ENCODE peak calls at places on chromosome 14, in seven cellular contexts. U is neural progenitor cell; W is osteocyte; R is amniotic stem cell; L is stimulated activated CD4-positive, alpha-beta T cell treated with anti-CD3 and anti-CD28 coated beads, Interleukin-1b, Interleukin-23, amount 100 ng/mL, for 4 hours; N is dorsolateral prefrontal cortex; A is WTC11. G is an unnamed sample.

GRCh38 chr14:61280526-61281185 is 482 bp downstream of the TMEM30B start:
- DNase-seq in U (peak), W (peak), R (peak), L (peak), N (no peak), A (peak), G (no peak)

GRCh38 chr14:75198291-75198933 is 22.0 kb upstream of the TMED10 start:
- DNase-seq in U (no peak), W (no peak), R (no peak), L (no peak), N (peak), A (no peak), G (no peak)

GRCh38 chr14:50839048-50839447 is 8.1 kb upstream of the NIN start:
- DNase-seq in U (no peak), W (no peak), R (no peak), L (no peak), N (no peak), A (no peak), G (no peak)

GRCh38 chr14:59103396-59103795 is 85.1 kb upstream of the DAAM1 start:
- DNase-seq in U (no peak), W (no peak), R (no peak), L (no peak), N (no peak), A (no peak), G (no peak)

GRCh38 chr14:53613404-53614253 is 343.0 kb downstream of the BMP4 start:
- DNase-seq in U (peak), W (no peak), R (no peak), L (no peak), N (no peak), A (no peak), G (no peak)

GRCh38 chr14:23665302-23666016 is 29.3 kb downstream of the DHRS2 start:
- DNase-seq in U (no peak), W (no peak), R (no peak), L (no peak), N (no peak), A (no peak), G (no peak)

GRCh38 chr14:80117876-80118275 is 93.4 kb downstream of the DIO2 start:
- DNase-seq in U (no peak), W (no peak), R (no peak), L (no peak), N (no peak), A (no peak), G (no peak)

GRCh38 chr14:36747411-36748184 is 85.9 kb downstream of the PAX9 start:
- DNase-seq in U (peak), W (no peak), R (no peak), L (no peak), N (no peak), A (no peak), G (no peak)

GRCh38 chr14:35292770-35293561 is 784 bp downstream of the PSMA6 start:
- DNase-seq in U (no peak), W (no peak), R (no peak), L (no peak), N (no peak), A (no peak), G (no peak)

GRCh38 chr14:94373708-94374107 is 14.7 kb downstream of the SERPINA1 start:
- DNase-seq in U (no peak), W (no peak), R (peak), L (no peak), N (no peak), A (no peak), G (peak)

GRCh38 chr14:100524933-100525243 is 62.3 kb downstream of the BEGAIN start:
- DNase-seq in U (peak), W (no peak), R (no peak), L (peak), N (peak), A (peak), G (no peak)

GRCh38 chr14:36215217-36215598 is 38.7 kb upstream of the PTCSC3 start:
- DNase-seq in U (peak), W (no peak), R (no peak), L (no peak), N (no peak), A (no peak), G (no peak)

GRCh38 chr14:56514663-56515371 is 64.8 kb upstream of the TMEM260 start:
- DNase-seq in U (no peak), W (no peak), R (no peak), L (no peak), N (no peak), A (peak), G (no peak)